ENCODE peak calls at places on chromosomes 5 and 9, in eight cellular contexts. W is hepatic stellate cell; B is fibroblast of the aortic adventitia; R is COR-L47; Y is activated naive CD8-positive, alpha-beta T cell treated with anti-CD3 and anti-CD28 coated beads, Interleukin-2, amount 50 U/mL, for 24 hours; P is T-helper 2 cell; S is activated effector memory CD4-positive, alpha-beta T cell treated with Interleukin-2 at 50 U/mL for 16 hours; I is bronchial epithelial cell. T is an unnamed sample.

GRCh38 chr5:135602882-135603721 is 24.3 kb upstream of the CXCL14 start:
- DNase-seq in W (no peak), B (no peak), R (peak), Y (no peak), P (no peak), S (no peak), I (no peak), T (no peak)

GRCh38 chr5:105475401-105475800 is 1912.8 kb upstream of the NUDT12 start:
- DNase-seq in W (no peak), B (no peak), R (peak), Y (no peak), P (no peak), S (no peak), I (no peak), T (no peak)

GRCh38 chr5:79202076-79202475 is 33.9 kb upstream of the JMY start:
- DNase-seq in W (peak), B (peak), R (no peak), Y (no peak), P (no peak), S (no peak), I (peak), T (no peak)

GRCh38 chr5:180069589-180070247 is 1.8 kb downstream of the RNF130 start:
- DNase-seq in W (no peak), B (no peak), R (no peak), Y (no peak), P (no peak), S (no peak), I (peak), T (peak)

GRCh38 chr5:133307275-133307674 is 255.5 kb downstream of the HSPA4 start:
- DNase-seq in W (no peak), B (no peak), R (no peak), Y (no peak), P (no peak), S (no peak), I (no peak), T (no peak)

GRCh38 chr5:87360132-87360531 is 52.6 kb downstream of the CCNH start:
- DNase-seq in W (no peak), B (no peak), R (no peak), Y (no peak), P (no peak), S (no peak), I (no peak), T (no peak)

GRCh38 chr5:146344155-146345118 is 5.8 kb downstream of the POU4F3 start:
- DNase-seq in W (no peak), B (no peak), R (no peak), Y (no peak), P (no peak), S (no peak), I (no peak), T (no peak)

GRCh38 chr9:68755752-68756151 is 50.7 kb downstream of the PIP5K1B start:
- DNase-seq in W (no peak), B (no peak), R (no peak), Y (no peak), P (no peak), S (no peak), I (no peak), T (no peak)

GRCh38 chr5:132667761-132668705 is 5.8 kb upstream of the IL4 start:
- DNase-seq in W (no peak), B (no peak), R (no peak), Y (no peak), P (no peak), S (no peak), I (no peak), T (no peak)

T was measured in putamen.